ENCODE peak calls at places on chromosomes 7 and 10, in six cellular contexts. X, P, Z, S, A and B are unnamed samples.
A peak's percentile ranks its signal among the peaks of the same experiment; 100 is the strongest.

GRCh38 chr7:103651978-103652377 is 206.0 kb upstream of the SLC26A5 start:
- DNase-seq in X (no peak), P (no peak), Z (no peak), S (no peak), A (no peak), B (no peak)

GRCh38 chr10:23917251-23917908 is 291.6 kb upstream of the KIAA1217 start:
- DNase-seq in X (no peak), P (no peak), Z (no peak), S (no peak), A (no peak), B (no peak)

GRCh38 chr7:55189447-55189760 is 170.6 kb downstream of the EGFR start:
- DNase-seq in X (no peak), P (no peak), Z (no peak), S (no peak), A (no peak), B (no peak)

GRCh38 chr7:41967156-41967555 is 264.3 kb upstream of the INHBA start:
- DNase-seq in X (no peak), P (no peak), Z (no peak), S (no peak), A (no peak), B (no peak)

GRCh38 chr7:114312649-114313048 is 102.0 kb upstream of the FOXP2 start:
- DNase-seq in X (no peak), P (no peak), Z (no peak), S (no peak), A (no peak), B (no peak)

GRCh38 chr7:1323178-1324027 is 90.7 kb downstream of the UNCX start:
- DNase-seq in X (peak; percentile 39), P (no peak), Z (peak; percentile 57), S (no peak), A (no peak), B (no peak)

GRCh38 chr7:29086545-29086944 is 59.8 kb downstream of the CPVL start:
- DNase-seq in X (no peak), P (no peak), Z (no peak), S (no peak), A (no peak), B (no peak)

GRCh38 chr10:8721641-8722040 is 667.2 kb downstream of the GATA3 start:
- DNase-seq in X (no peak), P (no peak), Z (no peak), S (no peak), A (no peak), B (no peak)

GRCh38 chr10:63700209-63700934 is 179.2 kb downstream of the REEP3 start:
- DNase-seq in X (no peak), P (no peak), Z (peak; percentile 77), S (no peak), A (peak; percentile 94), B (peak; percentile 56)

GRCh38 chr7:157410831-157411556 is 74.2 kb downstream of the DNAJB6 start:
- DNase-seq in X (no peak), P (no peak), Z (no peak), S (no peak), A (no peak), B (no peak)

GRCh38 chr7:5666361-5666760 is 115.1 kb downstream of the RNF216 start:
- DNase-seq in X (no peak), P (no peak), Z (no peak), S (no peak), A (no peak), B (no peak)

GRCh38 chr7:147245274-147245673 is 1128.7 kb downstream of the CNTNAP2 start:
- DNase-seq in X (peak; percentile 31), P (no peak), Z (no peak), S (peak; percentile 51), A (no peak), B (peak; percentile 14)

GRCh38 chr7:117122536-117122935 is 169.2 kb downstream of the ST7 start:
- DNase-seq in X (no peak), P (no peak), Z (no peak), S (no peak), A (no peak), B (no peak)

GRCh38 chr7:115995701-115996100 is 34.9 kb downstream of the TFEC start:
- DNase-seq in X (no peak), P (no peak), Z (no peak), S (no peak), A (no peak), B (no peak)

GRCh38 chr10:47253651-47254375 is 46.2 kb upstream of the GDF10 start:
- DNase-seq in X (no peak), P (peak; percentile 58), Z (no peak), S (peak; percentile 70), A (no peak), B (no peak)

GRCh38 chr7:85177316-85177715 is 9.5 kb downstream of the SEMA3D start:
- DNase-seq in X (no peak), P (no peak), Z (no peak), S (no peak), A (no peak), B (no peak)

GRCh38 chr10:76113952-76114351 is 682.5 kb downstream of the LRMDA start:
- DNase-seq in X (no peak), P (no peak), Z (no peak), S (no peak), A (no peak), B (no peak)

GRCh38 chr10:77377678-77378352 is 259.8 kb downstream of the KCNMA1 start:
- DNase-seq in X (no peak), P (no peak), Z (no peak), S (peak; percentile 50), A (no peak), B (no peak)

GRCh38 chr7:101172854-101173751 is 7.0 kb downstream of the NAT16 start:
- DNase-seq in X (no peak), P (no peak), Z (peak; percentile 89), S (peak; percentile 82), A (no peak), B (peak; percentile 86)

GRCh38 chr10:89342219-89342966 is 14.6 kb downstream of the IFIT3 start:
- DNase-seq in X (no peak), P (peak; percentile 80), Z (no peak), S (no peak), A (no peak), B (no peak)

GRCh38 chr7:55020481-55020871 is 1.7 kb downstream of the EGFR start:
- DNase-seq in X (no peak), P (peak; percentile 93), Z (no peak), S (peak; percentile 72), A (no peak), B (peak; percentile 37)

GRCh38 chr7:48875300-48875916 is 48.9 kb upstream of the CDC14C start:
- DNase-seq in X (peak; percentile 41), P (no peak), Z (peak; percentile 70), S (peak; percentile 24), A (no peak), B (peak; percentile 71)

GRCh38 chr7:32158751-32159360 is 88.6 kb upstream of the PDE1C start:
- DNase-seq in X (no peak), P (no peak), Z (no peak), S (no peak), A (no peak), B (no peak)

GRCh38 chr10:50577681-50578350 is 45.9 kb downstream of the SGMS1 start:
- DNase-seq in X (no peak), P (no peak), Z (no peak), S (peak; percentile 60), A (no peak), B (peak; percentile 30)

GRCh38 chr7:21945374-21946227 is at the start of gene CDCA7L:
- DNase-seq in X (peak; percentile 65), P (peak; percentile 87), Z (peak; percentile 90), S (peak; percentile 77), A (no peak), B (peak; percentile 88)

GRCh38 chr10:45580781-45581496 is 91.6 kb downstream of the ZFAND4 start:
- DNase-seq in X (no peak), P (no peak), Z (no peak), S (no peak), A (no peak), B (peak; percentile 4)

GRCh38 chr7:143295870-143296269 is 7.7 kb downstream of the CASP2 start:
- DNase-seq in X (no peak), P (no peak), Z (no peak), S (no peak), A (no peak), B (no peak)

GRCh38 chr10:110737886-110738634 is 93.9 kb downstream of the RBM20 start:
- DNase-seq in X (no peak), P (no peak), Z (no peak), S (peak; percentile 24), A (no peak), B (no peak)

GRCh38 chr10:114266521-114266920 is 27.5 kb downstream of the VWA2 start:
- DNase-seq in X (no peak), P (no peak), Z (peak; percentile 10), S (peak; percentile 76), A (no peak), B (no peak)

GRCh38 chr7:5177060-5177459 is 13.0 kb upstream of the WIPI2 start:
- DNase-seq in X (no peak), P (peak; percentile 74), Z (peak; percentile 69), S (peak; percentile 90), A (no peak), B (peak; percentile 69)

GRCh38 chr10:13335881-13336280 is 12.2 kb downstream of the SEPHS1 start:
- DNase-seq in X (no peak), P (no peak), Z (no peak), S (no peak), A (no peak), B (no peak)

GRCh38 chr10:52261362-52261761 is 52.7 kb upstream of the DKK1 start:
- DNase-seq in X (no peak), P (no peak), Z (no peak), S (no peak), A (no peak), B (no peak)

GRCh38 chr7:102842284-102842683 is 70.5 kb upstream of the LRRC17 start:
- DNase-seq in X (no peak), P (no peak), Z (no peak), S (peak; percentile 15), A (no peak), B (no peak)

GRCh38 chr7:112898432-112899290 is 108.5 kb upstream of the TMEM168 start:
- DNase-seq in X (peak; percentile 46), P (no peak), Z (no peak), S (peak; percentile 66), A (no peak), B (peak; percentile 66)
- TF ChIP-seq CTCF in X (peak; percentile 80), P (peak; percentile 32), Z (peak; percentile 52), S (peak; percentile 77), A (peak; percentile 76), B (peak; percentile 70)

GRCh38 chr7:112789824-112790650 is at the start of gene TMEM168:
- DNase-seq in X (peak; percentile 67), P (peak; percentile 84), Z (peak; percentile 92), S (peak; percentile 71), A (peak; percentile 26), B (peak; percentile 88)
- TF ChIP-seq CTCF in X (no peak), P (no peak), Z (no peak), S (no peak), A (no peak), B (no peak)

GRCh38 chr7:88614736-88615135 is 144.8 kb upstream of the ZNF804B start:
- DNase-seq in X (no peak), P (no peak), Z (no peak), S (no peak), A (no peak), B (no peak)
- TF ChIP-seq CTCF in X (no peak), P (no peak), Z (no peak), S (no peak), A (no peak), B (no peak)

GRCh38 chr7:148255333-148255732 is 335.2 kb upstream of the C7orf33 start:
- DNase-seq in X (no peak), P (no peak), Z (no peak), S (no peak), A (no peak), B (no peak)
- TF ChIP-seq CTCF in X (peak; percentile 51), P (no peak), Z (no peak), S (peak; percentile 14), A (no peak), B (no peak)